ENCODE peak calls at places on chromosome 18, in four cellular contexts. W, Q, N and G are unnamed samples.

GRCh38 chr18:51623653-51624052 is 426.2 kb upstream of the MEX3C start:
- DNase-seq in N (no peak), W (no peak), Q (no peak), G (no peak)

GRCh38 chr18:37710731-37711130 is 145.1 kb upstream of the CELF4 start:
- DNase-seq in N (no peak), Q (no peak), W (no peak), G (no peak)

GRCh38 chr18:74082476-74083070 is 65.1 kb downstream of the FBXO15 start:
- DNase-seq in N (no peak), W (peak), Q (no peak), G (peak)

GRCh38 chr18:80202264-80202998 is 44.9 kb downstream of the PARD6G start:
- DNase-seq in Q (no peak), N (no peak), W (peak), G (no peak)

GRCh38 chr18:43830905-43831304 is 553.6 kb upstream of the SYT4 start:
- DNase-seq in Q (no peak), W (no peak), N (no peak), G (no peak)

GRCh38 chr18:58805482-58806187 is 59.0 kb upstream of the ZNF532 start:
- DNase-seq in N (no peak), W (no peak), Q (peak), G (no peak)

GRCh38 chr18:22302152-22302551 is 115.6 kb downstream of the CTAGE1 start:
- DNase-seq in Q (no peak), N (no peak), W (no peak), G (no peak)

GRCh38 chr18:9673296-9674251 is 34.5 kb upstream of the RAB31 start:
- DNase-seq in W (peak), Q (no peak), N (no peak), G (peak)

GRCh38 chr18:45517181-45517741 is 98.0 kb upstream of the SLC14A2 start:
- DNase-seq in Q (peak), W (no peak), N (peak), G (peak)

GRCh38 chr18:21117385-21118135 is 5.9 kb upstream of the ROCK1 start:
- DNase-seq in Q (no peak), N (no peak), W (no peak), G (peak)

GRCh38 chr18:2254977-2255376 is 316.3 kb downstream of the METTL4 start:
- DNase-seq in N (no peak), W (no peak), Q (no peak), G (no peak)

GRCh38 chr18:59065684-59066083 is 74.0 kb upstream of the SEC11C start:
- DNase-seq in N (no peak), W (no peak), Q (no peak), G (no peak)

GRCh38 chr18:47050468-47050867 is 15.0 kb upstream of the ELOA2 start:
- DNase-seq in N (no peak), W (peak), Q (no peak), G (peak)

GRCh38 chr18:76353046-76353445 is 142.0 kb downstream of the ZNF516 start:
- DNase-seq in W (no peak), Q (no peak), N (no peak), G (no peak)

GRCh38 chr18:75544496-75544895 is 117.0 kb upstream of the SMIM21 start:
- DNase-seq in Q (no peak), N (no peak), W (no peak), G (peak)

GRCh38 chr18:69752737-69753380 is 194.8 kb downstream of the CD226 start:
- DNase-seq in N (no peak), W (no peak), Q (no peak), G (no peak)

GRCh38 chr18:45403341-45404049 is 211.8 kb upstream of the SLC14A2 start:
- DNase-seq in W (no peak), N (no peak), Q (no peak), G (peak)

GRCh38 chr18:23583071-23583865 is 3.0 kb downstream of the NPC1 start:
- DNase-seq in N (no peak), Q (no peak), W (no peak), G (no peak)

GRCh38 chr18:63575680-63576079 is 11.5 kb upstream of the SERPINB13 start:
- DNase-seq in N (no peak), W (no peak), Q (no peak), G (no peak)

GRCh38 chr18:26215247-26215970 is 10.8 kb upstream of the TAF4B start:
- DNase-seq in N (no peak), Q (no peak), W (peak), G (no peak)

GRCh38 chr18:62187543-62188378 is 706 bp downstream of the RELCH start:
- DNase-seq in Q (no peak), W (no peak), N (no peak), G (peak)

GRCh38 chr18:21327101-21327500 is 85.1 kb downstream of the GREB1L start:
- DNase-seq in N (no peak), Q (no peak), W (no peak), G (no peak)

GRCh38 chr18:66749475-66750035 is 145.7 kb upstream of the CDH19 start:
- DNase-seq in Q (no peak), W (no peak), N (no peak), G (no peak)

GRCh38 chr18:3581890-3582289 is 131.9 kb downstream of the TGIF1 start:
- DNase-seq in Q (no peak), W (no peak), N (no peak), G (no peak)

GRCh38 chr18:62452280-62452824 is 70.5 kb upstream of the ZCCHC2 start:
- DNase-seq in W (no peak), N (no peak), Q (no peak), G (peak)

GRCh38 chr18:26723986-26724385 is 141.5 kb downstream of the AQP4 start:
- DNase-seq in W (no peak), Q (no peak), N (no peak), G (no peak)

GRCh38 chr18:69484699-69485396 is 84.2 kb downstream of the DOK6 start:
- DNase-seq in W (no peak), Q (no peak), N (no peak), G (peak)

GRCh38 chr18:48007955-48008701 is 77.7 kb upstream of the SMAD2 start:
- DNase-seq in W (peak), N (peak), Q (peak), G (peak)

GRCh38 chr18:61851940-61852451 is 40.8 kb downstream of the RNF152 start:
- DNase-seq in W (no peak), Q (no peak), N (no peak), G (peak)

GRCh38 chr18:45651269-45651668 is 36.0 kb downstream of the SLC14A2 start:
- DNase-seq in Q (no peak), W (no peak), N (no peak), G (no peak)

GRCh38 chr18:50127516-50128229 is 67.3 kb downstream of the MYO5B start:
- DNase-seq in Q (no peak), N (no peak), W (no peak), G (no peak)

GRCh38 chr18:25350561-25351201 is 1.3 kb downstream of the ZNF521 start:
- DNase-seq in W (peak), Q (peak), N (peak), G (peak)

GRCh38 chr18:77136076-77136718 is 3.6 kb upstream of the MBP start:
- DNase-seq in N (no peak), Q (no peak), W (no peak), G (no peak)

DNA sequence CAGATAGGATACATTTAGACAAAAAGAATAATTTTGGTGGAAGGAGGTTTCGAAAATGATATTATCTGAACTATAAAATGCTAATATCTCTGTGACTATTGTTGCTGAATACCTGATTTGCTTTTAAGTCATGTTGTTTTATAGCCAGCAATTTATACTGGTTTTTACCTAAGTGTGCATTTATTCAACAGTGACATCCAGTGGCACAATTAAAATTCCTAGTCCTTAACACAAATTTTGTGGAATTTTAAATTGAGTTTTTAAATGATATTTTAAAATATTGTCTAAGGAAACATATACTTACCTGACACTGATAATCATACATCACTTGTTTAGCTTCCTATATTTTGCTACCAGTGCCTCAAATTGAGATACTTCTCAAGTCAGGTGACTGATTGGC is 144.8 kb downstream of the ARHGAP28 start:
- DNase-seq in Q (no peak), N (no peak), W (no peak), G (no peak)
- TF ChIP-seq CTCF in Q (no peak), N (no peak), W (no peak), G (peak)

GRCh38 chr18:11733031-11733430 is 44.0 kb downstream of the GNAL start:
- DNase-seq in W (peak), N (peak), Q (peak), G (peak)
- H3K4me3 ChIP-seq in W (no peak), N (no peak), Q (peak), G (no peak)

DNA sequence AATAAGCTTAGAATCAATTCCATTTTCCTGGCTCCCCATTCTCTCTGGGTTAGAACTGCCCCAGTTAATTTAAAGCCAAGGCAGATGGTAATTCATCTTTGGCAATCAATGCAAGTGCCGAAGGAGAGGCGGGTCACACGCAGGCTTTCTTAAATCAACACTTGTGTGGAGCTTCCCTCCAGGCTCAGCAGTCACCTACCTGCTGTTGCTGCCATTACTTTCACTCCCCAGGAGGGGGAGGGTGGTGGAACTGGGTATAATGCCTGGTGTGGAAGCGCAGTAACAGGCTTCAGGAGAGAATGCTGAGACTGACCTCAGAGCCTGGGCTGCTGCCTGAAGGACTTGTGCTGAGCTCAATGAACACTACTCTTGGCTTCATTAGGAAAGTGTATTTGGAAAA is 19.2 kb downstream of the TTR start:
- DNase-seq in N (no peak), Q (no peak), W (no peak), G (peak)
- TF ChIP-seq CTCF in N (no peak), Q (no peak), W (peak), G (peak)

DNA sequence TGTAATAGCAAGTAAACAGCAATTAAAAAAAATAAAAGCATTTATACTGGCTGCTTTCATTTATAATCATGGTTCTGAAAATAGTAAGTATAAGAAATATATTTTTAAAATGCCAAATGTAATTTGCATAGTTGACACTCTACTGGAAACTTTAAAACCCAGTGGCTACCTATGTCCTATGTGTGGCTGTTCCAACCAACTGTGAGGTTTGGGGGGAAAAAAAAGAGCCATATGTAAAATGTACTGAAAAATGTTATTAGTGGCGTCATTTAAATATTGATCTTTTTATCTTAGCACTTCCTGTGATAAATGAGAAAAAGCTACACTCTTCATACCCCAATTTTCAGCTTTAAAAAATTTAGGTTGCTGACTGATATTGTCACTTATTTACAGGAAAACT is 270.7 kb downstream of the TCF4 start:
- DNase-seq in N (no peak), W (no peak), Q (no peak), G (no peak)
- H3K4me3 ChIP-seq in N (no peak), W (peak), Q (no peak), G (no peak)

GRCh38 chr18:11511434-11512095 is 97.8 kb upstream of the SLC35G4 start:
- DNase-seq in N (no peak), W (peak), Q (no peak), G (no peak)

GRCh38 chr18:11516988-11517630 is 92.3 kb upstream of the SLC35G4 start:
- DNase-seq in Q (no peak), N (no peak), W (no peak), G (peak)

GRCh38 chr18:11514267-11514666 is 95.1 kb upstream of the SLC35G4 start:
- DNase-seq in N (no peak), Q (no peak), W (no peak), G (no peak)

GRCh38 chr18:11506871-11507270 is 102.5 kb upstream of the SLC35G4 start:
- DNase-seq in Q (no peak), W (no peak), N (no peak), G (no peak)

GRCh38 chr18:11512096-11513030 is 97.0 kb upstream of the SLC35G4 start:
- DNase-seq in W (no peak), N (no peak), Q (no peak), G (peak)
- TF ChIP-seq CTCF in W (no peak), N (no peak), Q (no peak), G (peak)

DNA sequence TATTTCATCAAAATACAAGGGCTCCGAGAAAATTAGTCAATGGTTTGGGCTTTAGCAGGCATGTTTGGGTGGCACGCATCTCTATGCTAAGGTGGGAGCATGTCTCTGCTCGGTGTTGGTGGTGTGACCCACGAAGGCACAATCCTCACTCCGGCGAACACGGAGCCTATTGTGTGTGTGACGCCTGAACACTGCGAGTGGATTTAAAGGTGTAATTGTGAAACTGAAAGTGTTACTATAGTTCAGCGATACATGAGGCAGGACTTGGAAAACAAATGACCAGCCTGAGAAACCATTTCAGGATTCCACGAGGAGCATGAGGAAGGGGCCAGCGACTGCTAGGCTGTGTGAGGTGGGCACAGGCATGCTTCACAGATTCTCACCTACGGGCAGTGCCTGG is 41.7 kb upstream of the LDLRAD4 start:
- DNase-seq in N (no peak), W (no peak), Q (no peak), G (no peak)
- H3K4me3 ChIP-seq in N (no peak), W (no peak), Q (no peak), G (no peak)